ENCODE peak calls at places on chromosomes 2 and 18, in four cellular contexts. N is neural progenitor cell, L is endothelial cell of umbilical vein, M is PC-3. X is an unnamed sample. For H3K79me2, the result is how much of the 10 kb centered on the place peaks cover.

GRCh38 chr2:228417526-228417925 is 236.0 kb upstream of the SPHKAP start:
- DNase-seq in M (peak), L (no peak), N (no peak), X (peak)

GRCh38 chr2:207515671-207516070 is 14.1 kb upstream of the CREB1 start:
- DNase-seq in L (no peak), N (no peak), M (no peak), X (peak)

GRCh38 chr18:29184654-29185053 is 1007.7 kb upstream of the CDH2 start:
- DNase-seq in M (peak), L (no peak), N (no peak), X (no peak)

GRCh38 chr18:36207326-36207725 is 20.0 kb downstream of the MOCOS start:
- DNase-seq in M (no peak), L (no peak), N (no peak), X (no peak)

GRCh38 chr2:64324746-64325410 is 129.1 kb upstream of the LGALSL start:
- DNase-seq in N (no peak), M (no peak), L (no peak), X (no peak)

GRCh38 chr2:174683392-174683759 is 80.9 kb downstream of the CHRNA1 start:
- DNase-seq in M (no peak), L (peak), N (peak), X (peak)

GRCh38 chr18:8706981-8707940 is 1.9 kb downstream of the MTCL1 start:
- DNase-seq in L (peak), M (peak), N (peak), X (peak)

GRCh38 chr18:66564236-66564635 is 39.7 kb downstream of the CDH19 start:
- DNase-seq in M (no peak), L (peak), N (no peak), X (no peak)

GRCh38 chr2:223222397-223222796 is 170.4 kb downstream of the KCNE4 start:
- DNase-seq in N (no peak), M (peak), L (peak), X (peak)

GRCh38 chr2:168699834-168700417 is 102.5 kb upstream of the NOSTRIN start:
- DNase-seq in M (no peak), L (no peak), N (no peak), X (peak)

GRCh38 chr2:30277582-30277981 is 46.2 kb downstream of the LBH start:
- DNase-seq in M (no peak), L (no peak), N (no peak), X (no peak)

GRCh38 chr2:29215739-29216608 is 100.8 kb downstream of the CLIP4 start:
- DNase-seq in M (no peak), L (no peak), N (no peak), X (no peak)

GRCh38 chr18:21004721-21005120 is 106.9 kb downstream of the ROCK1 start:
- DNase-seq in M (no peak), N (no peak), L (peak), X (peak)

GRCh38 chr2:177175917-177176668 is 36.5 kb upstream of the HNRNPA3 start:
- DNase-seq in N (peak), L (no peak), M (peak), X (no peak)

GRCh38 chr18:68017385-68017784 is 500.9 kb upstream of the DSEL start:
- DNase-seq in L (no peak), N (no peak), M (no peak), X (no peak)

GRCh38 chr2:199662245-199662644 is 188.7 kb downstream of the FTCDNL1 start:
- DNase-seq in N (peak), M (no peak), L (no peak), X (no peak)

GRCh38 chr2:191889924-191890323 is 43.0 kb upstream of the CAVIN2 start:
- DNase-seq in M (no peak), N (no peak), L (no peak), X (no peak)

GRCh38 chr2:139917723-139918384 is 1137.7 kb upstream of the NXPH2 start:
- DNase-seq in L (no peak), N (no peak), M (no peak), X (no peak)

GRCh38 chr2:200603972-200604371 is 18.2 kb downstream of the AOX1 start:
- DNase-seq in N (no peak), M (peak), L (no peak), X (peak)

GRCh38 chr2:42446503-42447271 is 47.1 kb downstream of the KCNG3 start:
- DNase-seq in M (peak), N (no peak), L (no peak), X (peak)

GRCh38 chr2:205056066-205056678 is 510.9 kb downstream of the PARD3B start:
- DNase-seq in L (no peak), N (no peak), M (no peak), X (peak)

GRCh38 chr18:44568986-44569385 is 111.7 kb upstream of the SETBP1 start:
- DNase-seq in L (no peak), N (no peak), M (no peak), X (peak)

GRCh38 chr2:11998218-11998617 is 251.8 kb downstream of the LPIN1 start:
- DNase-seq in L (peak), N (no peak), M (peak), X (peak)

GRCh38 chr2:172667926-172668325 is 67.7 kb upstream of the RAPGEF4 start:
- DNase-seq in L (no peak), M (no peak), N (no peak), X (peak)

GRCh38 chr18:63467699-63468098 is 9.1 kb upstream of the SERPINB5 start:
- DNase-seq in N (no peak), M (no peak), L (no peak), X (no peak)

GRCh38 chr2:190792956-190793888 is 87.4 kb upstream of the GLS start:
- DNase-seq in N (no peak), M (no peak), L (no peak), X (no peak)

GRCh38 chr18:70397259-70397925 is 108.5 kb downstream of the SOCS6 start:
- DNase-seq in L (no peak), N (no peak), M (peak), X (peak)

GRCh38 chr2:159163935-159164334 is 122.6 kb downstream of the WDSUB1 start:
- DNase-seq in M (no peak), L (no peak), N (no peak), X (no peak)

GRCh38 chr2:239313776-239314175 is 87.0 kb downstream of the HDAC4 start:
- DNase-seq in N (no peak), M (no peak), L (no peak), X (no peak)

GRCh38 chr2:24908316-24908937 is 11.6 kb downstream of the ADCY3 start:
- DNase-seq in N (no peak), L (no peak), M (no peak), X (no peak)

GRCh38 chr2:203687161-203687560 is 19.3 kb upstream of the CD28 start:
- DNase-seq in N (no peak), L (no peak), M (no peak), X (no peak)

GRCh38 chr2:24594283-24594682 is 103.2 kb downstream of the NCOA1 start:
- DNase-seq in L (no peak), M (no peak), N (no peak), X (peak)

GRCh38 chr2:227267406-227268115 is 57.5 kb upstream of the MFF start:
- DNase-seq in N (no peak), L (no peak), M (peak), X (peak)

GRCh38 chr2:36572054-36572751 is 25.8 kb downstream of the FEZ2 start:
- DNase-seq in N (peak), M (no peak), L (peak), X (no peak)

GRCh38 chr2:238720232-238720672 is 127.6 kb upstream of the TWIST2 start:
- DNase-seq in M (peak), N (peak), L (peak), X (peak)

GRCh38 chr2:69790601-69790959 is 38.9 kb upstream of the GMCL1 start:
- DNase-seq in L (no peak), M (no peak), N (no peak), X (no peak)
- H3K79me2 ChIP-seq in L (under half), M (under half), N (under half), X (under half)

GRCh38 chr18:7616661-7617060 is 49.5 kb downstream of the PTPRM start:
- DNase-seq in M (no peak), L (no peak), N (no peak), X (peak)
- H3K79me2 ChIP-seq in M (under half), L (under half), N (under half), X (half or more)

GRCh38 chr2:109242654-109243331 is 113.8 kb downstream of the SH3RF3 start:
- DNase-seq in M (peak), L (peak), N (no peak), X (peak)
- H3K79me2 ChIP-seq in M (half or more), L (under half), N (under half), X (under half)

GRCh38 chr2:46942891-46943626 is 27.5 kb upstream of the MCFD2 start:
- DNase-seq in L (no peak), M (no peak), N (no peak), X (peak)

GRCh38 chr2:46936566-46936965 is 21.0 kb upstream of the MCFD2 start:
- DNase-seq in N (no peak), M (no peak), L (no peak), X (no peak)

GRCh38 chr2:46937457-46937856 is 21.9 kb upstream of the MCFD2 start:
- DNase-seq in N (no peak), L (no peak), M (peak), X (peak)

GRCh38 chr2:46942143-46942526 is 26.5 kb upstream of the MCFD2 start:
- DNase-seq in L (peak), M (peak), N (peak), X (peak)

DNA sequence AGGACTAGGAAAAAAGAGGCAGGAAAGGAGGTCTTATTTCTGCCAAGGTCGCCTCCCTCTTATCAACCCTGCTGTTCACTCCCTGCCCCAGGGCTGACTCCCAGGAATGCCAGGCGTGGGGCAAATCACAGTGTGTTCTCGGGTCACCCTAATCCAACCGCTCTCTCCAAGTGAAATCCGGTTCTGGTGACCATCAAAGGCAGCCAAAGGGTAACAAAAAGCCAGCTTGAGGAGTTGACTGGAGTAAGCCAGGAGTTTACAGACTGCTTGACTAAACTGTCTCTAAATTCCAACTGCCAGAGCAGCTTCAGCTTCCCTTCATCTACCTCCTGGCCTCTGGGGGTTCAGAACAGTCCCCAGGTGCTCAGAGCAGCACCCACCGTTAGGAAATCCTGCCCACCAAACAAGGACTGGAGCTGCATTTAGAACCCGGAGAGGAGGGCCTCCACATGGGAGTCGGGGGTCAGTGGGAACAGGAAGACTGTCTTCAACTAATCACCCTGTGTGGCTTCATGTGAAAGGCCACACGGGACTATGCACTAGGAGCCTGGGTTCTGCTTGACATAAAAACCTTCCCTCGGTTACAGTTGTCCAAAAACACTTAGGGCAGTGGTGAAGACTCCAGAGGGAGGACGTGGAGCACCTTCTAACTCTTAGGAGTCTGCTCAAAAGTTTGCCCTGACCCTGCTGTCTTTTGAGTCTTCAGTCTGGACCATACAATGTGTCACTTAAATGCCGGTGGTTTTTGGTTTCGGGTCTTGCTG is 24.2 kb upstream of the MCFD2 start:
- DNase-seq in N (peak), L (no peak), M (no peak), X (peak)
- H3K79me2 ChIP-seq in N (under half), L (under half), M (under half), X (under half)

DNA sequence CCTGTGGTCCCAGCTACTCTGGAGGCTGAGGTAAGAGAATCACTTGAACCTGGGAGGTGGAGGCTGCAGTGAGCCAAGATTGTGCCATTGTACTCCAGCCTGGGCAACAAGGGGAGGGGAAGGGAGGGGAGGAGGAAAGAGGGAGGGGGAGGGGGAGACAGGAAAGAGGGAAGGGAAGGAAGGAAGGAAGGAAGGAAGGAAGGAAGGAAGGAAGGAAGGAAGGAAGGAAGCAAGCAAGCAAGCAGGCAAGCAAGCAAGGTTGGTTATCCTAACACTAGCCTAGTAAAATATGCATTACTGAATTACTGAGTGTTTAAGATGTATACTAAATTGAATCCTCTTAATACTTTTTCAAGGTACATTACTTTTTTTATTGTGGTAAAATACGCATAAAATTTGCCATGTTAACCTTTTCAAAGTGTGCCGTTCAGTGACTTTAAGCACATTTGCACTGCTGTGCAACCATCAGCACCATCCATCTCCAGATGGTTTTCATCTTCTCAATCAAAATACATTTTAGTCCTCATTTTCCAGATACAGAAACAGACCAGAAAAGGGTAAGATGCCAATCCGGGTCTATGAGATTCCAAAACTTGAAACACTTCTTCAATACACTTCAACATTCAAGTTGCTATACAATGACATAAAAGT is 28.9 kb downstream of the NCKAP1 start:
- DNase-seq in N (no peak), L (no peak), M (no peak), X (no peak)
- H3K79me2 ChIP-seq in N (half or more), L (half or more), M (half or more), X (half or more)

DNA sequence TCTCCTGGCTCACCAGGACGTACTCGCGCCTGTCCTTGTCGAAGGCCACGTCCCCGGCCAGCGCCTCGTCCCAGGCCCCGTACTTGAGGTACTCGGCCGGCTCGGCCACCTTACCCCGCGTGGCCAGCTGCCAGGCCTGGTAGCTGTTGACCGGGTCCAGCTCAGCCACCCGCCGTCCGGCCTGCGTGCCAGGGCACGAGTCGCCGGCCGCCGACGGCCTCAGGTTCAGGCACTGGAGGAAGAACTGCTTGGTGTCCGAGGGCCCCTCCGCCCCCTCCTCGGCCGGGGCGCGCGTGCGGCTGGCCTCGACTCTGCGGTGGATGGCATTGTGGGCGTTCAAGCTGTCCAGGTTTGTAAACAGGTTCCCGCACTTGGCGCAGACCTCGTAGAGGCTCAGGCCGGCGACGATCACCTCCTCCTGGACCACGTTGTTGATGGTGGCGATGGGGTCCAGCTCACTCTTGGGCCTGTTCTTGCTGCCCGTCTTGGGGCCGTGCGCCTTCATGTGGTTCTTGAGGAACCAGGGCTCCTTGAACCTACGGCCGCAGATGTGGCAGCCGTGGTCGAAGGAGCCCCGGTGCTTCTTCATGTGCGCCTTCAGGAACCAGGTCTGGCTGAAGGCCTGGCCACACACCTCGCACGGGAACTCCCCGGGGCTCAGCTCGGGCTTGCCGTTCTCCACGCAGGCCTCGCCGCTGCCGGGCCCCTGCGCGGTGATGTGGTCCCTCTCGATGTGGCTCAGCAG is 53.2 kb downstream of the ZNF516 start:
- DNase-seq in N (no peak), L (no peak), M (no peak), X (no peak)
- H3K79me2 ChIP-seq in N (half or more), L (under half), M (under half), X (half or more)

DNA sequence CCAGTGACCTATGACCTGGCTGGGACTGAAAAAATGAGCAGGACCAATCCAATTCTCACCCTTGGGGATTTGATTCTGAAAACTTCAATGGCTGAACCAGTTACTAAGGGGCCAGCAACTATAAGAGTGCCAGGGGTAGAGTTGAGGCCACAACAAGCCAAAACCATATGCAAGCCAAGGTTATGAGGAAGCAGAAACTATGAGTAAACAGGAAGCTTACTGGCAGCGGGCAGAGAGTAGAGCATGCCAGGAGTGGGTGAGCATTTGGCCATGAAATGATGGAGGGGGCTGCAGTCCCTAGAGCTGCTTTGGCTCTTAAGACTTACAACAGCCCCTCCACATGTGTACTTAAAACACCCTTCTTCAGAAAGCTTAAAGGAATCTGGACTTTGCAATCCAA is 82.4 kb downstream of the RBMS1 start:
- DNase-seq in N (no peak), M (peak), L (peak), X (peak)
- H3K79me2 ChIP-seq in N (under half), M (half or more), L (half or more), X (half or more)

DNA sequence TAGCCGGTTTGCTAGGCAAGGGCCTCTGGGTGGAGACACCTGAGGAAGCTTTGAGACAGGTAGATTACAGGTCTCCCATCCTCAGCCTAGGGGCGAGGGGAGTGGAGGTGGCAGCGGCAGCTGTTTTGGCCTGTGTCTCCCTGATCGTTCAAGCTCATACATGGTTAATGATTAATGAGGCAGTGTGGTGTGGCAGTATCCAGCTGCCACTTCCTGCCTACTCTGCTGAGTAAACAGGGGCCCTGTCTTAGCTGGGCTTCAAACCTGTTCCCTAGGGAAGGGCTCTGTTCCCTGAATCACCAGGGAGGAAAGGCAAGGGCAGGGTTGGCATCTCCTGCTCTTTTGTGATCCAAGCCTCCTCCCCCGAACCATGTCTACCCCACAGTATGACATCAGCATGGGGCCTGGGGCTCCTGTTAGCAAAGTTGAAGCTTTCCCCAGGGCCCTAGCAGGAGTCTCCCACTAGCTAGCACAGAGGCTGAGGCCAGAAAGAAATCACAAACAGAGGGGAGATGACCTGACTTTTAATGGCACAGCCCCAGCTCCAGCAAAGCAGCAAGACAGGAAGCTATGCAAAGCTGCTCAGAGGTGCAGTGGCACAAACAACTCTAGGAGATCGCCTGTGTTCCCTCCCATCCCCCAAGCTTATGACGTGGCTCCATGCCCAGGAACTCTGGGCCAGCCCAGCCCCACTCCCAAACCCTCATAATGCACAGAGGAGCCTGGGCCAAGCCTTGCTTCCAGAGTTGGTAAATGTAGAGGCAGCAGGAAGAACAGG is 3.7 kb upstream of the TUBA4B start:
- DNase-seq in L (peak), M (peak), N (no peak), X (peak)
- H3K79me2 ChIP-seq in L (under half), M (half or more), N (under half), X (under half)

X was measured in GM23248.